ENCODE peak calls at places on chromosomes 3 and 15, in seven cellular contexts. B is SK-N-SH, A is heart right ventricle, K is lung, T is H1, O is hepatocyte, P is left lung. R is an unnamed sample.

GRCh38 chr3:58874795-58875194 is 175.0 kb downstream of the CFAP20DC start:
- DNase-seq in B (no peak), A (no peak), K (no peak), T (no peak), O (no peak), P (no peak), R (no peak)

GRCh38 chr3:119342176-119342575 is 48.0 kb downstream of the ARHGAP31 start:
- DNase-seq in B (no peak), A (no peak), K (no peak), T (no peak), O (no peak), P (no peak), R (no peak)

GRCh38 chr15:40928351-40928974 is 677 bp upstream of the DLL4 start:
- DNase-seq in B (no peak), A (no peak), K (no peak), T (peak), O (peak), P (no peak), R (no peak)

GRCh38 chr3:63921741-63922482 is 9.7 kb upstream of the SCAANT1 start:
- DNase-seq in B (no peak), A (no peak), K (no peak), T (no peak), O (no peak), P (no peak), R (no peak)

GRCh38 chr3:114043205-114043604 is 13.1 kb downstream of the CCDC191 start:
- DNase-seq in B (no peak), A (no peak), K (no peak), T (no peak), O (no peak), P (no peak), R (no peak)

GRCh38 chr3:127467386-127467785 is 123.1 kb downstream of the TPRA1 start:
- DNase-seq in B (no peak), A (no peak), K (no peak), T (peak), O (no peak), P (no peak), R (no peak)

GRCh38 chr3:130839815-130840214 is 54.1 kb upstream of the ATP2C1 start:
- DNase-seq in B (no peak), A (no peak), K (no peak), T (peak), O (no peak), P (no peak), R (no peak)

GRCh38 chr15:64023215-64023614 is 23.1 kb downstream of the DAPK2 start:
- DNase-seq in B (no peak), A (no peak), K (no peak), T (no peak), O (peak), P (no peak), R (no peak)

GRCh38 chr3:45010718-45011355 is 15.3 kb upstream of the CLEC3B start:
- DNase-seq in B (no peak), A (no peak), K (no peak), T (no peak), O (no peak), P (no peak), R (no peak)

GRCh38 chr3:14284694-14285404 is 106.2 kb downstream of the LSM3 start:
- DNase-seq in B (no peak), A (no peak), K (no peak), T (no peak), O (no peak), P (no peak), R (no peak)

GRCh38 chr3:133258358-133258757 is 141.5 kb upstream of the BFSP2 start:
- DNase-seq in B (no peak), A (no peak), K (no peak), T (no peak), O (no peak), P (no peak), R (no peak)

GRCh38 chr3:127697531-127698240 is 24.9 kb downstream of the ABTB1 start:
- DNase-seq in B (peak), A (peak), K (peak), T (peak), O (peak), P (peak), R (peak)

GRCh38 chr15:64455951-64456350 is 4.4 kb upstream of the ZNF609 start:
- DNase-seq in B (no peak), A (no peak), K (peak), T (no peak), O (no peak), P (peak), R (no peak)

GRCh38 chr15:47652213-47652852 is 65.0 kb upstream of the SEMA6D start:
- DNase-seq in B (no peak), A (no peak), K (no peak), T (no peak), O (no peak), P (no peak), R (no peak)

GRCh38 chr3:150723946-150724345 is 20.2 kb upstream of the ERICH6 start:
- DNase-seq in B (no peak), A (no peak), K (no peak), T (no peak), O (no peak), P (no peak), R (no peak)

GRCh38 chr3:151974067-151974466 is 100.6 kb downstream of the SUCNR1 start:
- DNase-seq in B (no peak), A (no peak), K (no peak), T (no peak), O (no peak), P (no peak), R (no peak)

GRCh38 chr15:96345560-96346389 is 15.3 kb downstream of the NR2F2 start:
- DNase-seq in B (peak), A (peak), K (peak), T (peak), O (peak), P (no peak), R (no peak)

GRCh38 chr3:61483997-61484396 is 77.4 kb upstream of the PTPRG start:
- DNase-seq in B (no peak), A (no peak), K (no peak), T (no peak), O (no peak), P (no peak), R (no peak)

GRCh38 chr3:120516142-120516541 is 65.3 kb upstream of the FSTL1 start:
- DNase-seq in B (peak), A (no peak), K (no peak), T (no peak), O (no peak), P (no peak), R (no peak)

GRCh38 chr15:60392601-60392985 is 5.2 kb downstream of the ANXA2 start:
- DNase-seq in B (no peak), A (no peak), K (no peak), T (no peak), O (peak), P (no peak), R (no peak)

GRCh38 chr3:126544596-126545281 is 14.0 kb downstream of the C3orf22 start:
- DNase-seq in B (peak), A (no peak), K (no peak), T (no peak), O (no peak), P (peak), R (no peak)

GRCh38 chr15:75067123-75067854 is 43.9 kb downstream of the PPCDC start:
- DNase-seq in B (no peak), A (no peak), K (no peak), T (no peak), O (no peak), P (no peak), R (no peak)

GRCh38 chr15:46386356-46386755 is 751.5 kb downstream of the SQOR start:
- DNase-seq in B (no peak), A (no peak), K (no peak), T (no peak), O (no peak), P (no peak), R (no peak)

GRCh38 chr15:62306851-62307504 is 141.9 kb upstream of the C2CD4B start:
- DNase-seq in B (peak), A (peak), K (peak), T (no peak), O (peak), P (peak), R (peak)

GRCh38 chr3:168812234-168812633 is 716.5 kb upstream of the GOLIM4 start:
- DNase-seq in B (no peak), A (no peak), K (no peak), T (no peak), O (no peak), P (no peak), R (no peak)

GRCh38 chr15:98580577-98580976 is 67.8 kb upstream of the IGF1R start:
- DNase-seq in B (no peak), A (no peak), K (no peak), T (no peak), O (no peak), P (no peak), R (no peak)

GRCh38 chr3:58052373-58053273 is 44.4 kb downstream of the FLNB start:
- DNase-seq in B (no peak), A (peak), K (peak), T (no peak), O (peak), P (peak), R (peak)

GRCh38 chr15:92365079-92365478 is 28.6 kb upstream of the ST8SIA2 start:
- DNase-seq in B (no peak), A (no peak), K (no peak), T (no peak), O (peak), P (peak), R (no peak)

GRCh38 chr3:129413687-129414506 is 14.5 kb downstream of the EFCAB12 start:
- DNase-seq in B (no peak), A (no peak), K (no peak), T (no peak), O (peak), P (no peak), R (peak)

GRCh38 chr3:54830658-54831057 is 97.2 kb downstream of the LRTM1 start:
- DNase-seq in B (peak), A (no peak), K (no peak), T (peak), O (peak), P (no peak), R (no peak)

GRCh38 chr3:41274944-41275668 is 75.8 kb downstream of the CTNNB1 start:
- DNase-seq in B (no peak), A (no peak), K (no peak), T (no peak), O (peak), P (no peak), R (no peak)

GRCh38 chr3:55720614-55721013 is 233.5 kb upstream of the WNT5A start:
- DNase-seq in B (no peak), A (no peak), K (no peak), T (no peak), O (peak), P (no peak), R (no peak)

GRCh38 chr3:59006791-59007517 is 42.9 kb downstream of the CFAP20DC start:
- DNase-seq in B (no peak), A (peak), K (no peak), T (no peak), O (no peak), P (no peak), R (peak)

GRCh38 chr15:39920510-39921273 is 626 bp upstream of the GPR176 start:
- DNase-seq in B (peak), A (peak), K (peak), T (peak), O (peak), P (peak), R (no peak)

GRCh38 chr3:47413751-47414150 is 32.9 kb downstream of the PTPN23 start:
- DNase-seq in B (no peak), A (no peak), K (no peak), T (no peak), O (no peak), P (no peak), R (no peak)

GRCh38 chr3:176927985-176928931 is 269.0 kb downstream of the TBL1XR1 start:
- DNase-seq in B (no peak), A (no peak), K (no peak), T (no peak), O (no peak), P (no peak), R (no peak)

GRCh38 chr15:84949043-84949442 is 32.6 kb upstream of the PDE8A start:
- DNase-seq in B (no peak), A (no peak), K (no peak), T (no peak), O (no peak), P (no peak), R (no peak)

DNA sequence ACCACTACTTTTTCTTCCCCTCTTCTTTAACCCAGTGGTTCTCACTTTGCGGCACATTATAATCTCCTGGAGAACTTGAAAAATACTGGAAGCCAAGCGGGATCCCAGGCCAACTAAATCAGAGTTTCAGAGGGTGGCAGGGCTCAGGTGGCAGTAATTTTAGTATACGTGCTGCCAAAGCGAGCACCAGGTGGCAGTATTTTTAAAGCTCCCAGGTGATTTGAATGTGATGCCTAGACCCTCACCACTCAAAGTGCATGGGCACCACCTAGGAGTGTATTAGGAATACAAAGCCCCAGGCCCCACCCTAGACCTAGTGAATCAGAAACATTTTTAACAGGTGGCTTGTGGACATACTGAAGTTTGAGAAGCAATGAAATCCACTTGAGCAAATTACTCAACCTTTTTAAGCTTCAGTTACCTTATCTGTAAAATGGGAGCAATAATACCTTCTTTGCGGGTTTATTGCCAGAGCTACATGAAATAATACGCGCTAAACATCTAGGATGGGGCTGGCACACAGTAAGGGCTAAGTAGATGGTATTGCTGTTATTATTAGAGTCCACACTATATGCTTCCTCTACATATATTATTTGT is 8.3 kb downstream of the B3GALNT1 start:
- DNase-seq in B (peak), A (no peak), K (no peak), T (peak), O (no peak), P (no peak), R (no peak)
- TF ChIP-seq CTCF in B (peak), A (no peak), K (no peak), T (peak), O (peak), P (no peak), R (peak)

GRCh38 chr15:68352401-68353062 is 75.0 kb downstream of the FEM1B start:
- DNase-seq in B (no peak), A (no peak), K (no peak), T (no peak), O (peak), P (peak), R (peak)

GRCh38 chr15:68356778-68357177 is 75.2 kb downstream of the ITGA11 start:
- DNase-seq in B (no peak), A (no peak), K (no peak), T (no peak), O (no peak), P (no peak), R (no peak)

GRCh38 chr15:68354923-68355322 is 77.0 kb downstream of the ITGA11 start:
- DNase-seq in B (no peak), A (no peak), K (no peak), T (no peak), O (peak), P (no peak), R (peak)

GRCh38 chr15:68353418-68354145 is 76.0 kb downstream of the FEM1B start:
- DNase-seq in B (no peak), A (no peak), K (no peak), T (no peak), O (no peak), P (no peak), R (no peak)

GRCh38 chr15:68354268-68354667 is 76.7 kb downstream of the FEM1B start:
- DNase-seq in B (no peak), A (no peak), K (no peak), T (no peak), O (no peak), P (no peak), R (no peak)
- H3K27ac ChIP-seq in B (peak), A (peak), K (no peak), T (no peak), O (no peak), P (no peak), R (peak)

DNA sequence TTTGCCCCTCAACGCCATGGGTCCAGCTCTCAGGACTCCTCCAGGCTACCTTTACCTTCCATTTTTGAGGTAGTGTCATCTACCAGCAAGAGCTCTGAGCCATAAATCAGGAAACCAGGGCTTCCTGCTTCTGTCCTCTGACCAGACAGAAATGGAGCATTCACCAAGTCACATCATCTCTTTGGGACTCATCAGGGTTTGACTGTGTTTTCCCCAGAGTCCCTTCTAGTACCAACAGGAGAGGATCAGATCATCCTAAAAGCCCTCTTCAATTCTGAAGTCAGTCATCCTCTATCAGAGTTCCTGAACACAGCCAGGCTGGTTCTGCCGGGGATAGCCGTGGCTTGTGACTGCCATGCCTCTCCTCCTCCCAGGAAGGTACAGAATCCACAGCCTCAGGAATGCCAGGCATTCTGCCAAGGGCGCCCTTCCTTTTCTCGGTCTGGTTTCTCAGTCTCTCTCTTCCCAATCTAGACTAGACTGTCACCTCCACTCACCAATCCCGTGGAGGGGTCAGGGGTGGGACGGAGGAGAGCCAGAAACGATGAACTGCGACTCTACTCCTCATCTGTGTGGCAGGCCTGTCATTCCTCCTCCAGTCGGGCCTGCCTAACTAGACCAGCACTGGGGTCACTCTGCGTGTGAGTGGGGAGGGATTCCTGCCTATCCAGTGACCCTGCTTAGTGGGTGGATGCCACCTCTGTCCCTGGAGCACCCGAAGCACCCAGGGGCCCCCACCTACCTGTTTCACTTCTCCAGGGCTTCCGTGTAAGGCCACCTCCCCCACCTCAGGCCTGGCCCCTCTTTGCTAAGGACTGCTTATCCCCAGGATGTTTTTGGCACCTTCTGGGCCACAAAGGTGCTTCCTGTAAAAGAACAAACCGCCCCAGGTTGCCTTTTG is 30.9 kb downstream of the CCNL1 start:
- DNase-seq in B (no peak), A (peak), K (no peak), T (no peak), O (peak), P (no peak), R (no peak)
- H3K4me3 ChIP-seq in B (no peak), A (no peak), K (no peak), T (no peak), O (no peak), P (no peak), R (no peak)

GRCh38 chr15:82585072-82585471 is 44.8 kb upstream of the RPS17 start:
- DNase-seq in B (no peak), A (no peak), K (no peak), T (no peak), O (peak), P (no peak), R (no peak)
- TF ChIP-seq CTCF in B (no peak), A (no peak), K (no peak), T (no peak), O (peak), P (no peak), R (peak)

DNA sequence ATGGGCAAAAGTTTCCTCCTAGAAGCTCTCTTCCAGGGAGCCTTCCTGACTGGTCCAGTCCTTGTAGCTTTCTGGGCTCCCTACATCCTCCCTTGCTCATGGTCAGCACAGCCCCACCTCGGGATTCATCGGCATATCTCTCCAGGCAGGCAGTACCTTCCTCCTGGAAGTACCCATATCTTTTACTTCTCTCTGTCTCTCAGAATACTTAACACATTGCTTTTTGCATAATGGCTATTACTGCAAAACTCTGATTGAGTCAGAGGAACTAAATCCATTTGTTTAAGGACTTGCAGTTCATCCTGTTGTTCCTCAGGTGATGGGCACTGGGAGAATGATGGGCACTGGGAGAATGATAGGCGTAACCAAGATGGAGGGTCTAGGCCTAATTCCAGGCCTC is 13.8 kb upstream of the ZBTB38 start:
- DNase-seq in B (no peak), A (no peak), K (no peak), T (no peak), O (no peak), P (no peak), R (no peak)
- H3K27ac ChIP-seq in B (no peak), A (no peak), K (no peak), T (no peak), O (peak), P (no peak), R (no peak)

GRCh38 chr15:73927003-73927475 is 777 bp downstream of the LOXL1 start:
- DNase-seq in B (no peak), A (peak), K (no peak), T (peak), O (peak), P (peak), R (no peak)
- H3K4me3 ChIP-seq in B (peak), A (peak), K (peak), T (peak), O (peak), P (peak), R (peak)

GRCh38 chr15:69225355-69226027 is 65.1 kb downstream of the GLCE start:
- DNase-seq in B (peak), A (no peak), K (no peak), T (no peak), O (peak), P (no peak), R (no peak)
- TF ChIP-seq CTCF in B (peak), A (no peak), K (no peak), T (peak), O (peak), P (no peak), R (peak)

R was measured in AG04450.